ENCODE peak calls at places on chromosome 4, in seven cellular contexts. P is SK-N-SH, X is GM12892, M is HepG2, R is H1, Q is K562, J is GM12878. D is an unnamed sample.

GRCh38 chr4:16591867-16592266 is 306.6 kb downstream of the LDB2 start:
- DNase-seq in X (no peak), Q (no peak), P (peak; percentile 16), R (no peak), J (no peak), M (no peak), D (no peak)

GRCh38 chr4:122541996-122542395 is 78.9 kb downstream of the IL21 start:
- DNase-seq in X (no peak), P (no peak), R (no peak), M (no peak), J (no peak), Q (no peak), D (no peak)

GRCh38 chr4:48074657-48075056 is 58.1 kb downstream of the NIPAL1 start:
- DNase-seq in P (no peak), R (no peak), Q (no peak), J (no peak), M (no peak), X (no peak), D (no peak)

GRCh38 chr4:94690851-94691254 is 66.9 kb upstream of the BMPR1B start:
- DNase-seq in X (no peak), J (no peak), R (no peak), M (no peak), Q (no peak), P (no peak), D (no peak)

GRCh38 chr4:127832585-127832984 is 48.1 kb upstream of the PLK4 start:
- DNase-seq in M (no peak), P (no peak), R (no peak), Q (no peak), J (peak; percentile 41), X (no peak), D (no peak)

GRCh38 chr4:74874785-74875367 is 58.0 kb upstream of the PARM1 start:
- DNase-seq in Q (peak; percentile 65), X (no peak), J (peak; percentile 20), P (peak; percentile 17), R (no peak), M (peak; percentile 64), D (peak; percentile 2)

GRCh38 chr4:48332661-48333060 is 8.7 kb upstream of the SLAIN2 start:
- DNase-seq in X (no peak), J (no peak), Q (no peak), P (no peak), M (no peak), R (no peak), D (no peak)

GRCh38 chr4:41256740-41257256 is at the start of gene UCHL1:
- DNase-seq in X (peak; percentile 47), M (no peak), J (no peak), P (peak; percentile 97), Q (no peak), R (peak; percentile 93), D (peak; percentile 43)

GRCh38 chr4:1195109-1195671 is 22.8 kb upstream of the SPON2 start:
- DNase-seq in J (no peak), Q (no peak), P (peak; percentile 43), X (peak; percentile 15), M (no peak), R (no peak), D (peak; percentile 6)

GRCh38 chr4:6953751-6954380 is 44.2 kb downstream of the TBC1D14 start:
- DNase-seq in Q (peak; percentile 93), M (no peak), R (no peak), P (peak; percentile 61), X (no peak), J (no peak), D (no peak)

GRCh38 chr4:94714360-94714759 is 43.4 kb upstream of the BMPR1B start:
- DNase-seq in R (no peak), J (no peak), X (no peak), Q (no peak), M (no peak), P (no peak), D (no peak)

GRCh38 chr4:2175990-2176698 is 65.8 kb downstream of the HAUS3 start:
- DNase-seq in R (no peak), X (no peak), Q (no peak), M (no peak), J (no peak), P (no peak), D (no peak)

GRCh38 chr4:99436462-99436861 is 1.3 kb upstream of the ADH7 start:
- DNase-seq in X (no peak), J (no peak), P (no peak), Q (no peak), M (no peak), R (no peak), D (no peak)

GRCh38 chr4:2942532-2943363 is 20.5 kb downstream of the NOP14 start:
- DNase-seq in X (no peak), R (no peak), M (no peak), Q (no peak), P (no peak), J (no peak), D (no peak)

GRCh38 chr4:94934201-94934600 is 176.4 kb downstream of the BMPR1B start:
- DNase-seq in R (no peak), M (no peak), J (no peak), P (no peak), Q (no peak), X (no peak), D (no peak)

GRCh38 chr4:81069706-81070331 is 39.3 kb downstream of the BMP3 start:
- DNase-seq in M (peak; percentile 82), R (peak; percentile 70), J (peak; percentile 32), X (no peak), P (peak; percentile 23), Q (peak; percentile 58), D (no peak)

GRCh38 chr4:4859010-4859798 is at the start of gene MSX1:
- DNase-seq in Q (peak; percentile 97), X (peak; percentile 88), R (peak; percentile 79), J (no peak), P (peak; percentile 91), M (peak; percentile 81), D (no peak)

GRCh38 chr4:1727117-1728031 is 6.1 kb downstream of the TACC3 start:
- DNase-seq in J (no peak), Q (no peak), P (peak; percentile 28), M (no peak), R (no peak), X (no peak), D (no peak)

GRCh38 chr4:80587861-80588385 is 252.4 kb downstream of the CFAP299 start:
- DNase-seq in X (no peak), R (no peak), Q (no peak), P (no peak), M (no peak), J (no peak), D (no peak)

GRCh38 chr4:88605744-88606143 is 13.5 kb downstream of the HERC3 start:
- DNase-seq in Q (no peak), X (no peak), R (no peak), P (no peak), M (no peak), J (no peak), D (no peak)

GRCh38 chr4:37453361-37454262 is 209.1 kb downstream of the NWD2 start:
- DNase-seq in R (no peak), M (no peak), P (peak; percentile 74), J (no peak), X (peak; percentile 37), Q (peak; percentile 63), D (peak; percentile 58)

GRCh38 chr4:5158825-5159224 is 107.5 kb downstream of the STK32B start:
- DNase-seq in M (no peak), P (no peak), R (no peak), X (no peak), Q (no peak), J (no peak), D (no peak)

GRCh38 chr4:188822698-188823097 is 683.5 kb downstream of the TRIML1 start:
- DNase-seq in M (no peak), X (no peak), J (no peak), Q (no peak), R (peak; percentile 43), P (no peak), D (no peak)

GRCh38 chr4:54082168-54082567 is 17.8 kb upstream of the CHIC2 start:
- DNase-seq in Q (no peak), M (peak; percentile 95), P (no peak), X (no peak), J (no peak), R (no peak), D (no peak)
- TF ChIP-seq TAF1 in Q (no peak), M (no peak), P (no peak), X (no peak), J (no peak), R (no peak), D (no peak)

DNA sequence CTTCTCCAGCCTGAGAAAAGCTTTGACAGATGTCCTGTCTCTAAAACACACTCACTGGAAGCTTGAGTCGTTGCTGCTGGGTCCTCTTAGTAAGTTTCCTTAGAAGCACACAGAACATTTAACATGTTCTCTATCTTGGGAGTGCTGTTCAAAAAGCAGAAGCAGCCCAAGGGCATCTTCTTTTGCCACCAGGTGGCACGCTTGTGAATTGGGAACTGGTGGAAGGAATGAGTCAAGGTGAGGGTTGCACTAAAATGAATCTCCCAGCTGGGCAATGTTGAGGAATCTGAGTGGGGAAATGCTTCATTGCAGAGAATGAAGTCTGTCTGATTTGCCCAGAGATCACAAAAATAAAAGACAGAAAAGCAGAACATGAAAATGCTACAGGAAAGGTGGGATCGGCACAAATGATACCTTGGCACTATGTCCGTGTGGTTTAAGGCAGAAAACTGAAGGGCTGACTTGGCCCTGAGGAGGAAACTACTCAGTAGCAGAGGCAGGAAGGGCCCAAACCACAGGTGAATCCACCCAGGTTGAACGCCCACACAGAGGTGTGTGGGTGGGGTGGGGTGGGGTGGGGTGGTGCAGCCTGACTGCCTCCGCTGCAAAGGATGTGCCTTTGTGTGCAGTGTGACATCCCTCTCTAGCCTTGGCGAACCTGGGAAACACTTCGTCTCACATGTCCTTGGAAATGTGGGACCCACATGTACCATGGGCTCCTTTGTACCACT is 26.0 kb downstream of the KIT start:
- DNase-seq in J (no peak), R (no peak), M (peak; percentile 13), P (no peak), Q (no peak), X (peak; percentile 18), D (no peak)
- TF ChIP-seq TAF1 in J (no peak), R (no peak), M (no peak), P (no peak), Q (no peak), X (no peak), D (no peak)

GRCh38 chr4:139015948-139016451 is 419 bp downstream of the NOCT start:
- DNase-seq in Q (no peak), J (no peak), M (peak; percentile 12), X (no peak), P (no peak), R (no peak), D (peak; percentile 44)
- TF ChIP-seq TAF1 in Q (no peak), J (no peak), M (no peak), X (no peak), P (no peak), R (no peak), D (no peak)

GRCh38 chr4:20253272-20253798 is 1.6 kb downstream of the SLIT2 start:
- DNase-seq in Q (no peak), P (no peak), J (no peak), X (peak; percentile 5), R (no peak), M (no peak), D (no peak)

GRCh38 chr4:20253799-20254409 is 2.2 kb downstream of the SLIT2 start:
- DNase-seq in P (peak; percentile 67), X (peak; percentile 19), Q (no peak), M (no peak), R (no peak), J (no peak), D (peak; percentile 11)

GRCh38 chr4:20251061-20251795 is 477 bp upstream of the SLIT2 start:
- DNase-seq in X (no peak), M (no peak), R (no peak), J (no peak), P (no peak), Q (no peak), D (no peak)

GRCh38 chr4:20251796-20252655 is at the start of gene SLIT2:
- DNase-seq in R (no peak), P (peak; percentile 96), Q (peak; percentile 53), X (peak; percentile 47), M (peak; percentile 47), J (no peak), D (peak; percentile 60)

GRCh38 chr4:20252656-20253271 is 1.1 kb downstream of the SLIT2 start:
- DNase-seq in J (no peak), R (no peak), Q (no peak), P (peak; percentile 55), M (no peak), X (no peak), D (peak; percentile 8)
- TF ChIP-seq TAF1 in J (no peak), R (no peak), Q (no peak), P (peak; percentile 49), M (no peak), X (no peak), D (no peak)